ENCODE peak calls at places on chromosome 9, in nine cellular contexts. P is lower lobe of right lung, Z is astrocyte, A is PC-3, Y is neural progenitor cell, L is cardiac muscle cell, F is adrenal gland, K is heart left ventricle, S is heart right ventricle. V is an unnamed sample.

GRCh38 chr9:92501671-92502393 is 19.5 kb upstream of the ASPN start:
- DNase-seq in P (no peak), Z (no peak), A (peak), Y (peak), L (peak), F (peak), K (peak), S (no peak), V (no peak)

GRCh38 chr9:95018099-95018927 is 291.8 kb downstream of the AOPEP start:
- DNase-seq in P (peak), Z (peak), A (peak), Y (peak), L (peak), F (peak), K (peak), S (peak), V (peak)

GRCh38 chr9:7570107-7570720 is 229.4 kb downstream of the DMAC1 start:
- DNase-seq in P (no peak), Z (peak), A (peak), Y (peak), L (peak), F (peak), K (peak), S (peak), V (no peak)

GRCh38 chr9:136996361-136997281 is at the start of gene CLIC3:
- DNase-seq in P (peak), Z (no peak), A (peak), Y (peak), L (no peak), F (no peak), K (no peak), S (no peak), V (no peak)

GRCh38 chr9:88747768-88748167 is 212.8 kb downstream of the NXNL2 start:
- DNase-seq in P (no peak), Z (peak), A (peak), Y (no peak), L (no peak), F (peak), K (peak), S (no peak), V (no peak)

GRCh38 chr9:91809581-91810285 is 140.3 kb downstream of the ROR2 start:
- DNase-seq in P (no peak), Z (peak), A (peak), Y (no peak), L (no peak), F (peak), K (no peak), S (no peak), V (no peak)

GRCh38 chr9:103731541-103731940 is 362.6 kb upstream of the SMC2 start:
- DNase-seq in P (no peak), Z (no peak), A (no peak), Y (no peak), L (no peak), F (no peak), K (no peak), S (no peak), V (no peak)

GRCh38 chr9:109968702-109969450 is 188.9 kb downstream of the PALM2AKAP2 start:
- DNase-seq in P (no peak), Z (no peak), A (peak), Y (peak), L (peak), F (peak), K (peak), S (peak), V (no peak)

GRCh38 chr9:20511680-20512079 is 110.6 kb downstream of the MLLT3 start:
- DNase-seq in P (no peak), Z (no peak), A (no peak), Y (no peak), L (no peak), F (no peak), K (no peak), S (no peak), V (no peak)

GRCh38 chr9:114006931-114007691 is 71.0 kb downstream of the AMBP start:
- DNase-seq in P (no peak), Z (no peak), A (no peak), Y (no peak), L (no peak), F (no peak), K (no peak), S (peak), V (peak)

GRCh38 chr9:35659340-35659739 is 1.2 kb downstream of the CCDC107 start:
- DNase-seq in P (no peak), Z (peak), A (peak), Y (no peak), L (no peak), F (peak), K (peak), S (no peak), V (no peak)
- H3K4me3 ChIP-seq in P (peak), Z (peak), A (peak), Y (peak), L (peak), F (no peak), K (peak), S (peak), V (peak)

GRCh38 chr9:70406446-70406862 is 8.0 kb downstream of the KLF9 start:
- DNase-seq in P (no peak), Z (peak), A (no peak), Y (peak), L (no peak), F (no peak), K (no peak), S (no peak), V (no peak)
- H3K27ac ChIP-seq in P (peak), Z (peak), A (no peak), Y (no peak), L (no peak), F (peak), K (peak), S (peak), V (no peak)

GRCh38 chr9:12776775-12777055 is 1.9 kb downstream of the LURAP1L start:
- DNase-seq in P (no peak), Z (peak), A (no peak), Y (no peak), L (no peak), F (no peak), K (no peak), S (no peak), V (no peak)
- H3K4me3 ChIP-seq in P (peak), Z (peak), A (peak), Y (peak), L (peak), F (peak), K (peak), S (peak), V (peak)

DNA sequence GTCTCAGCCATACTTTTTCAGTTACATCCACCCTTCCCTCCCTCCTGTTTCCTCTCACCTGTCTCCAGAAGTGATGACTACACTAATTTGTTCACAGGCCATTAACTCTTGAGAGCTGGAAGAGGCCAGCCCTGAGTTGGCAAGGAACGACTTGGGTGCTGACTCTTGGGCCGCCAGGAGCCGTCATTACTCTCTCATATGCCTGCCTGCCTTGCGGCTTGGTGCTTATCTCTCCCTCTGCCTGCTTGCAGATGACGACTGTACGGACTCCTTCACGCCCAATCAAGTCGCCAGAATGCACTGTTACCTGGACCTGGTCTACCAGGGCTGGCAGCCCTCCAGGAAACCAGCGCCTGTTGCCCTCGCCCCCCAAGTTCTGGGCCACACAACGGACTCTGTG is 66.1 kb downstream of the PAPPA start:
- DNase-seq in P (no peak), Z (peak), A (no peak), Y (no peak), L (peak), F (no peak), K (peak), S (no peak), V (no peak)
- H3K27ac ChIP-seq in P (no peak), Z (no peak), A (no peak), Y (no peak), L (no peak), F (no peak), K (no peak), S (no peak), V (no peak)

GRCh38 chr9:87713278-87713989 is 12.5 kb upstream of the CTSL start:
- DNase-seq in P (peak), Z (peak), A (peak), Y (no peak), L (no peak), F (peak), K (peak), S (peak), V (peak)

GRCh38 chr9:87711857-87712800 is 13.8 kb upstream of the CTSL start:
- DNase-seq in P (no peak), Z (peak), A (no peak), Y (no peak), L (no peak), F (peak), K (no peak), S (no peak), V (no peak)

GRCh38 chr9:87714819-87715218 is 11.1 kb upstream of the CTSL start:
- DNase-seq in P (no peak), Z (peak), A (peak), Y (no peak), L (no peak), F (peak), K (peak), S (peak), V (no peak)

GRCh38 chr9:87712801-87713277 is 13.1 kb upstream of the CTSL start:
- DNase-seq in P (no peak), Z (peak), A (no peak), Y (no peak), L (no peak), F (no peak), K (no peak), S (no peak), V (no peak)

DNA sequence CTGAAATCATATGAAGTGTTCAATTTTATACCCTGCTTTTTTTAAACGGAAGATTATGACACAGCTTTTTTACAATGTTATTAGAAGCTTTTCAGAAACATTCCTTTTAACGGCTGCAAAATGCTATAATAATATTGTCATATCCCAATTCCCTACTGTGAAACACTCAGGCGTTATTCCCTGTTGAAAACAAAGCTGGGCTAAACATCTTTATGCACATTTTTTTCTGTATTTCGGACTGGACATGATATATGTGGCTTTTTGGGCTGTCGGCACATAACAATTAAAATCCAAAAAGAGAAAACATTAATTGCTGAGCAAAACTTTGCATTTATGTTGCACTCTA is 12.0 kb upstream of the CTSL start:
- DNase-seq in P (no peak), Z (no peak), A (no peak), Y (no peak), L (no peak), F (no peak), K (no peak), S (no peak), V (no peak)
- H3K4me3 ChIP-seq in P (no peak), Z (peak), A (peak), Y (no peak), L (no peak), F (no peak), K (peak), S (no peak), V (no peak)

GRCh38 chr9:133122605-133122934 is 1.5 kb upstream of the RALGDS start:
- DNase-seq in P (no peak), Z (no peak), A (no peak), Y (no peak), L (no peak), F (no peak), K (no peak), S (no peak), V (no peak)
- H3K27ac ChIP-seq in P (no peak), Z (no peak), A (no peak), Y (no peak), L (peak), F (peak), K (peak), S (peak), V (no peak)

V was measured in RWPE2.